ENCODE peak calls at places on chromosomes 12 and 14, in ten cellular contexts. S is ascending aorta; X is A549; O is AG04450; A is stimulated activated CD4-positive, alpha-beta T cell treated with anti-CD3 and anti-CD28 coated beads, Interleukin-1b, Interleukin-23, amount 100 ng/mL, for 24 hours; V is progenitor cell of endocrine pancreas; P is kidney; R is gastrocnemius medialis; Y is NCI-H1105; M is activated CD4-positive, alpha-beta T cell treated with anti-CD3 and anti-CD28 coated beads for 48 hours. W is an unnamed sample.

GRCh38 chr14:95413289-95414215 is 93.8 kb upstream of the CLMN start:
- DNase-seq in S (no peak), X (no peak), O (no peak), A (no peak), V (no peak), P (no peak), R (no peak), Y (no peak), M (no peak), W (no peak)

GRCh38 chr12:52628111-52628507 is 9.8 kb upstream of the KRT73 start:
- DNase-seq in S (no peak), X (no peak), O (no peak), A (no peak), V (no peak), P (no peak), R (no peak), Y (no peak), M (no peak), W (no peak)

GRCh38 chr12:2853626-2854025 is 3.2 kb downstream of the TEX52 start:
- DNase-seq in S (no peak), X (peak), O (peak), A (no peak), V (peak), P (peak), R (peak), Y (peak), M (peak), W (peak)

GRCh38 chr14:90759370-90760054 is 56.7 kb downstream of the TTC7B start:
- DNase-seq in S (no peak), X (no peak), O (no peak), A (no peak), V (no peak), P (no peak), R (no peak), Y (no peak), M (peak), W (no peak)

GRCh38 chr14:24143511-24143910 is 2.1 kb upstream of the EMC9 start:
- DNase-seq in S (no peak), X (no peak), O (no peak), A (no peak), V (no peak), P (no peak), R (no peak), Y (no peak), M (no peak), W (no peak)

GRCh38 chr12:116990971-116991966 is 80.5 kb downstream of the FBXW8 start:
- DNase-seq in S (no peak), X (no peak), O (peak), A (no peak), V (no peak), P (no peak), R (no peak), Y (no peak), M (no peak), W (no peak)

GRCh38 chr12:90085491-90086274 is 377.0 kb upstream of the ATP2B1 start:
- DNase-seq in S (no peak), X (no peak), O (peak), A (no peak), V (no peak), P (no peak), R (no peak), Y (no peak), M (no peak), W (no peak)

GRCh38 chr12:45726594-45727300 is 2.8 kb upstream of the ARID2 start:
- DNase-seq in S (peak), X (peak), O (no peak), A (no peak), V (peak), P (peak), R (peak), Y (peak), M (peak), W (no peak)

GRCh38 chr12:93571360-93571853 is 1.1 kb upstream of the SOCS2 start:
- DNase-seq in S (no peak), X (peak), O (no peak), A (peak), V (peak), P (peak), R (peak), Y (peak), M (peak), W (peak)

GRCh38 chr12:92735131-92735721 is 32.4 kb downstream of the PLEKHG7 start:
- DNase-seq in S (no peak), X (no peak), O (peak), A (no peak), V (no peak), P (no peak), R (no peak), Y (peak), M (no peak), W (no peak)

GRCh38 chr12:80551897-80552296 is 107.9 kb downstream of the PTPRQ start:
- DNase-seq in S (no peak), X (peak), O (peak), A (no peak), V (no peak), P (no peak), R (no peak), Y (no peak), M (no peak), W (no peak)

GRCh38 chr12:96416033-96416790 is 16.0 kb upstream of the CDK17 start:
- DNase-seq in S (no peak), X (no peak), O (peak), A (no peak), V (no peak), P (no peak), R (no peak), Y (no peak), M (no peak), W (no peak)

GRCh38 chr12:47442310-47442709 is 263.5 kb downstream of the RPAP3 start:
- DNase-seq in S (no peak), X (no peak), O (no peak), A (no peak), V (no peak), P (no peak), R (no peak), Y (no peak), M (no peak), W (no peak)

GRCh38 chr12:50355365-50355764 is 41.0 kb downstream of the FAM186A start:
- DNase-seq in S (no peak), X (no peak), O (no peak), A (no peak), V (no peak), P (no peak), R (no peak), Y (no peak), M (no peak), W (no peak)

GRCh38 chr14:37977481-37977880 is 230.2 kb upstream of the SSTR1 start:
- DNase-seq in S (no peak), X (no peak), O (no peak), A (no peak), V (no peak), P (no peak), R (no peak), Y (no peak), M (no peak), W (no peak)

GRCh38 chr12:49377386-49377785 is 10.1 kb downstream of the SPATS2 start:
- DNase-seq in S (no peak), X (no peak), O (no peak), A (no peak), V (no peak), P (no peak), R (no peak), Y (no peak), M (no peak), W (no peak)